ENCODE peak calls at places on chromosomes 2 and 18, in four cellular contexts. Z is epithelial cell of proximal tubule, R is fibroblast of pulmonary artery, L is HFF-Myc. M is an unnamed sample.

GRCh38 chr2:120245520-120245835 is 7.2 kb upstream of the RALB start:
- DNase-seq in Z (no peak), R (no peak), L (no peak), M (peak)

GRCh38 chr2:101037161-101037755 is 35.2 kb downstream of the RPL31 start:
- DNase-seq in Z (no peak), R (no peak), L (no peak), M (no peak)

GRCh38 chr2:96954490-96954846 is 31.9 kb downstream of the FAM178B start:
- DNase-seq in Z (no peak), R (peak), L (no peak), M (peak)

GRCh38 chr2:30332791-30333453 is 101.6 kb downstream of the LBH start:
- DNase-seq in Z (no peak), R (no peak), L (no peak), M (no peak)

GRCh38 chr18:74146756-74147155 is 878 bp downstream of the FBXO15 start:
- DNase-seq in Z (no peak), R (no peak), L (no peak), M (peak)

GRCh38 chr2:190809139-190809764 is 71.4 kb upstream of the GLS start:
- DNase-seq in Z (no peak), R (no peak), L (no peak), M (peak)

GRCh38 chr18:635171-635570 is 22.3 kb upstream of the TYMS start:
- DNase-seq in Z (no peak), R (no peak), L (no peak), M (no peak)

GRCh38 chr2:218954541-218955300 is 4.7 kb upstream of the CDK5R2 start:
- DNase-seq in Z (no peak), R (no peak), L (no peak), M (no peak)

GRCh38 chr18:44054514-44054913 is 626.2 kb upstream of the SETBP1 start:
- DNase-seq in Z (no peak), R (no peak), L (no peak), M (no peak)

GRCh38 chr2:149401007-149401406 is 70.6 kb downstream of the LYPD6 start:
- DNase-seq in Z (no peak), R (no peak), L (no peak), M (peak)

GRCh38 chr18:3452750-3453539 is 3.0 kb downstream of the TGIF1 start:
- DNase-seq in Z (no peak), R (no peak), L (no peak), M (peak)

GRCh38 chr18:3451166-3451988 is 1.4 kb downstream of the TGIF1 start:
- DNase-seq in Z (no peak), R (peak), L (no peak), M (peak)

GRCh38 chr18:3450358-3451107 is 561 bp downstream of the TGIF1 start:
- DNase-seq in Z (no peak), R (peak), L (no peak), M (peak)

GRCh38 chr18:3453540-3454364 is 3.8 kb downstream of the TGIF1 start:
- DNase-seq in Z (no peak), R (peak), L (peak), M (peak)

GRCh38 chr18:3451989-3452749 is 2.2 kb downstream of the TGIF1 start:
- DNase-seq in Z (no peak), R (peak), L (no peak), M (peak)
- TF ChIP-seq CTCF in Z (no peak), R (no peak), L (no peak), M (no peak)

DNA sequence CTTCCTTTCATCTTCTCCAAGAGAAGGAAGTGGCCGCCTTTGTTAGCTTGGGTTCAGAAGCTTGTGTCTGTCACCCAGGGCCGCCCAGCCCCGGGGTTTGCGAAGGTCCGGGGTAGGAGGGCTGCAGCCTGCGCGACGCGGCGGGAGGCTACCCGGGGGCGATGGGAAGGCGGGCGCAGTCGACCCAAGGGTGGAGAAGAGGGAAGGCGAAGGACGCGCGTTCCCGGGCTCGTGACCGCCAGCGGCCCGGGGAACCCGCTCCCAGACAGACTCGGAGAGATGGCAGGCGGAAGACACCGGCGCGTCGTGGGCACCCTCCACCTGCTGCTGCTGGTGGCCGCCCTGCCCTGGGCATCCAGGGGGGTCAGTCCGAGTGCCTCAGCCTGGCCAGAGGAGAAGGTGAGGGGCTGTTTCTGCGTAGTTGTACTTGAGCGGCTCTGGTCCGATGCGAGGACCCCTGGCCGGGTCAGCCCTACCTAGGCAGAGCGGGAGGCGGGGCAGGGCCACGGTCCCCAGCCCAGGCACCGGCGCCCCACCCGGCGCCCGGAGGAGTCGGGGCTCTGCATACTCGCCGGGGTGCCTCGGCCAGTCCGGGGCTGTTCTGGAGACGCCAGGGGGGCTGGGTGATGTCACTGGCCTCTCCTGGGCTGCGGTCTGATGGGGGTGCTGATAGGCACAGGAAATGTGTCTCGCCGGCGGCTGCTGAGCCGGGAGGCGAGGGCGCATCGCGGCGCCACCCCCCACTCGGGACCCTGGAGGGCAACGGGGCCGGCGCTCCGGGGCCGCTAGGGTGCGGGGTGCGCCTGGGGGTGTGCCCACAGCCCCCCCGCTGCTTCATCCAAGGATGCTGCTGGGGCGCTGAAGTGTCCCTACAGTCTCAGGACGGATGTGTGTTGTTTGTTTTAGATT is at the start of gene QPCT:
- DNase-seq in Z (no peak), R (peak), L (no peak), M (peak)
- H3K4me3 ChIP-seq in Z (peak), R (peak), L (peak), M (peak)

DNA sequence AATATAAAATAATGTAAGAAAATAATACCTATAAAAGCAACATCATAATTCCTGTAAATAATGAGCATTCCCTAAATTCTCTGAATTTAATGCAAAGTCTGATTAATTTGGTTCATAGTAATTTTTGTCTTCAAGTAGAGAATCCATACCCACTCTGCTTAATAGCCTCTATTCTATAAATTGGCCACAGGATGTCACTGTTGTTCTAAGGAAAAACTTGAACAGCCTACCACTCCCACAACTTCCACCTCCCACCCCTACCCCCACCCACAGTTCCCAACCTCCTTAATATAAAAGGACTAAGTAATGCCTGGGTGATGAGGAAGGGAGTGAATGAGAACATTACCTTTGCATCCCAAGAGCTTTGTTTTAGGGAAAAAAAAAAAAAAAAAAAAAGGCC is 27.2 kb upstream of the BBS5 start:
- DNase-seq in Z (no peak), R (peak), L (peak), M (peak)
- TF ChIP-seq CTCF in Z (peak), R (peak), L (peak), M (peak)

DNA sequence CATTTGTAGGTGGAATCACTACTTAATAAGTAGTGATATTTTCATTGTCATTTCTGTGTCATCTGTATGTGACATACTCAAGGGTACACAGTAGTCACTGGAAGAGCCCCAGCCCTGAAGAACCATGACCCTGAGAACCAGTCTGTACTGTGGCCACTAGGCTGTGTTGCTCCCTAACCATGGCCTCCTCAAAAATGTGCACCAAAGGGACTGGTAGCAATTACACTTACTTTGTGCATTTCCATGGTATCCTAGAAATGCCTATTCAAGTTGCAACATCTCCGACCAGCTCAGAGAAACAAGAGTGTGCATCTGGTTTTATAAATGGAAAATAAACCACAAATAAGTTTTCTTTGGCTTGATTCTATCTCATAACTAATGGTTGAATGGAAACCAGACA is 155.1 kb downstream of the DOCK10 start:
- DNase-seq in Z (no peak), R (peak), L (peak), M (peak)
- H3K4me3 ChIP-seq in Z (no peak), R (no peak), L (no peak), M (no peak)

DNA sequence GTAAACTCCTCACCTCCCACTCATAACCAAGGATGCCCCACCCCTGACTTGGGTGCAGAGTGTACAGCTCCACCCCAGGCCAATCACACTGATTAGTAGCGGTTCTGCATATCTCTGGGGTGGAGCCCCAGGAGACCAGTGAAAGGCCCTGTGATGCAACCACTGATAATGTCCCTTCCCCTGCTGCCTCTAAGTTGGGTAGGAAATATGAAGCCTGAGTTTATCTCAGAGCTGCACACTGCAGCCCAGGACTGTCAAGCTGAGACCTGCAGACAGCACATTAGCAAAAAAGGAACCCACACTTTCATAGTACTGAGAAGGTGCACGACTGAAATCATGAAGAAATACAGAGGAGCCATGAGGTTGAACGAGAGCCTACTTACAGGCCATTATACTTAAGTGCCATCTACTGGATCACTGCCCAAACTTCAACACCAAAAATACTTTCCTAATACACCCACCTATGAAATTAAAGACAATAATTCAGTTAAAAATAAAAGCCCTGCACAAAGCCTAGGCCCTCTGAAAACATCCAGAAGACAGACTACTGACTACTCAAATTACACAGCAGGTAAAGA is 455.4 kb upstream of the LRRTM4 start:
- DNase-seq in Z (peak), R (no peak), L (no peak), M (no peak)
- TF ChIP-seq CTCF in Z (peak), R (no peak), L (no peak), M (no peak)